ENCODE peak calls at places on chromosomes 5 and 9, in ten cellular contexts. R is progenitor cell of endocrine pancreas; L is cardiac muscle cell; X is IMR-90; Z is psoas muscle; A is Calu3; H is CD8-positive, alpha-beta T cell; B is AG04450; C is uterus; J is left ventricle myocardium inferior. Q is an unnamed sample.

GRCh38 chr5:5572983-5573797 is 150.7 kb downstream of the ICE1 start:
- DNase-seq in R (no peak), L (no peak), X (no peak), Z (peak), A (no peak), H (no peak), B (no peak), C (peak), J (peak), Q (no peak)

GRCh38 chr9:20620658-20621552 is 1.4 kb downstream of the MLLT3 start:
- DNase-seq in R (peak), L (peak), X (peak), Z (peak), A (peak), H (peak), B (no peak), C (peak), J (peak), Q (peak)

GRCh38 chr9:126957687-126958053 is 43.1 kb downstream of the RALGPS1 start:
- DNase-seq in R (no peak), L (peak), X (peak), Z (no peak), A (no peak), H (no peak), B (no peak), C (no peak), J (no peak), Q (no peak)

GRCh38 chr5:87069311-87069710 is 198.4 kb upstream of the RASA1 start:
- DNase-seq in R (no peak), L (no peak), X (no peak), Z (no peak), A (no peak), H (no peak), B (no peak), C (no peak), J (no peak), Q (no peak)

GRCh38 chr9:127776195-127776918 is 2.1 kb downstream of the SH2D3C start:
- DNase-seq in R (no peak), L (peak), X (no peak), Z (peak), A (no peak), H (peak), B (no peak), C (no peak), J (no peak), Q (peak)

GRCh38 chr9:84379740-84380139 is 39.2 kb upstream of the SLC28A3 start:
- DNase-seq in R (no peak), L (no peak), X (no peak), Z (no peak), A (no peak), H (no peak), B (no peak), C (no peak), J (no peak), Q (no peak)

GRCh38 chr5:102863764-102864560 is 108.9 kb downstream of the PAM start:
- DNase-seq in R (no peak), L (no peak), X (peak), Z (no peak), A (no peak), H (no peak), B (no peak), C (no peak), J (no peak), Q (no peak)

GRCh38 chr9:19229725-19230355 is 653 bp upstream of the DENND4C start:
- DNase-seq in R (peak), L (peak), X (no peak), Z (no peak), A (no peak), H (peak), B (no peak), C (no peak), J (peak), Q (peak)

GRCh38 chr9:112754578-112754977 is 4.0 kb downstream of the SNX30 start:
- DNase-seq in R (no peak), L (no peak), X (peak), Z (no peak), A (no peak), H (no peak), B (no peak), C (no peak), J (no peak), Q (no peak)

GRCh38 chr9:13919386-13919785 is 394.6 kb downstream of the NFIB start:
- DNase-seq in R (no peak), L (no peak), X (no peak), Z (no peak), A (no peak), H (no peak), B (no peak), C (no peak), J (no peak), Q (no peak)

GRCh38 chr5:67989457-67989856 is 226.1 kb upstream of the PIK3R1 start:
- DNase-seq in R (no peak), L (no peak), X (peak), Z (peak), A (no peak), H (no peak), B (no peak), C (no peak), J (no peak), Q (no peak)

GRCh38 chr9:36308281-36308680 is 50.0 kb upstream of the GNE start:
- DNase-seq in R (no peak), L (no peak), X (no peak), Z (no peak), A (no peak), H (no peak), B (no peak), C (no peak), J (no peak), Q (no peak)

GRCh38 chr5:153490124-153491085 is at the start of gene GRIA1:
- DNase-seq in R (no peak), L (peak), X (peak), Z (no peak), A (no peak), H (no peak), B (no peak), C (no peak), J (no peak), Q (no peak)

GRCh38 chr5:135386096-135386495 is 12.9 kb downstream of the MACROH2A1 start:
- DNase-seq in R (no peak), L (no peak), X (peak), Z (no peak), A (no peak), H (no peak), B (no peak), C (no peak), J (no peak), Q (no peak)

GRCh38 chr5:179166886-179167841 is 107.0 kb downstream of the ZNF354C start:
- DNase-seq in R (peak), L (peak), X (peak), Z (peak), A (peak), H (peak), B (peak), C (peak), J (peak), Q (peak)

GRCh38 chr5:149320791-149321330 is 24.4 kb upstream of the GRPEL2 start:
- DNase-seq in R (peak), L (peak), X (peak), Z (peak), A (peak), H (no peak), B (peak), C (peak), J (peak), Q (peak)

GRCh38 chr5:146744358-146744757 is 134.2 kb downstream of the PPP2R2B start:
- DNase-seq in R (no peak), L (no peak), X (peak), Z (no peak), A (no peak), H (no peak), B (no peak), C (no peak), J (no peak), Q (no peak)

GRCh38 chr5:102835715-102836114 is 80.6 kb downstream of the PAM start:
- DNase-seq in R (no peak), L (no peak), X (no peak), Z (no peak), A (no peak), H (no peak), B (no peak), C (no peak), J (no peak), Q (no peak)

GRCh38 chr9:8860925-8861324 is 1061.3 kb upstream of the DMAC1 start:
- DNase-seq in R (no peak), L (no peak), X (peak), Z (no peak), A (no peak), H (no peak), B (no peak), C (no peak), J (no peak), Q (no peak)

GRCh38 chr5:138809391-138809790 is 56.2 kb downstream of the CTNNA1 start:
- DNase-seq in R (no peak), L (no peak), X (peak), Z (no peak), A (no peak), H (no peak), B (peak), C (no peak), J (no peak), Q (no peak)

GRCh38 chr5:87899109-87900100 is 369.2 kb downstream of the TMEM161B start:
- DNase-seq in R (no peak), L (no peak), X (no peak), Z (peak), A (no peak), H (no peak), B (no peak), C (no peak), J (peak), Q (peak)

GRCh38 chr5:133202066-133202665 is 150.4 kb downstream of the HSPA4 start:
- DNase-seq in R (no peak), L (no peak), X (no peak), Z (no peak), A (no peak), H (no peak), B (no peak), C (no peak), J (no peak), Q (no peak)

GRCh38 chr9:87128008-87128623 is 180.8 kb upstream of the GAS1 start:
- DNase-seq in R (no peak), L (no peak), X (no peak), Z (no peak), A (no peak), H (no peak), B (no peak), C (no peak), J (no peak), Q (no peak)

GRCh38 chr9:92729735-92730155 is 34.9 kb downstream of the BICD2 start:
- DNase-seq in R (no peak), L (no peak), X (no peak), Z (no peak), A (no peak), H (no peak), B (no peak), C (no peak), J (no peak), Q (no peak)
- TF ChIP-seq CTCF in R (no peak), L (no peak), X (no peak), Z (no peak), A (no peak), H (no peak), B (no peak), C (no peak), J (no peak), Q (no peak)

GRCh38 chr5:167580608-167581007 is 710.8 kb upstream of the WWC1 start:
- DNase-seq in R (no peak), L (no peak), X (no peak), Z (no peak), A (no peak), H (no peak), B (no peak), C (no peak), J (no peak), Q (no peak)

GRCh38 chr5:167585184-167585583 is 706.3 kb upstream of the WWC1 start:
- DNase-seq in R (no peak), L (no peak), X (no peak), Z (no peak), A (no peak), H (no peak), B (no peak), C (no peak), J (no peak), Q (no peak)

GRCh38 chr5:167582916-167583315 is 708.5 kb upstream of the WWC1 start:
- DNase-seq in R (no peak), L (no peak), X (peak), Z (no peak), A (no peak), H (no peak), B (no peak), C (no peak), J (no peak), Q (no peak)

GRCh38 chr5:167579701-167580045 is 711.8 kb upstream of the WWC1 start:
- DNase-seq in R (no peak), L (no peak), X (peak), Z (no peak), A (no peak), H (no peak), B (peak), C (no peak), J (no peak), Q (no peak)

GRCh38 chr5:167582263-167582662 is 709.2 kb upstream of the WWC1 start:
- DNase-seq in R (no peak), L (no peak), X (peak), Z (no peak), A (no peak), H (no peak), B (no peak), C (no peak), J (no peak), Q (no peak)
- TF ChIP-seq CTCF in R (no peak), L (peak), X (peak), Z (no peak), A (no peak), H (no peak), B (peak), C (no peak), J (peak), Q (no peak)

DNA sequence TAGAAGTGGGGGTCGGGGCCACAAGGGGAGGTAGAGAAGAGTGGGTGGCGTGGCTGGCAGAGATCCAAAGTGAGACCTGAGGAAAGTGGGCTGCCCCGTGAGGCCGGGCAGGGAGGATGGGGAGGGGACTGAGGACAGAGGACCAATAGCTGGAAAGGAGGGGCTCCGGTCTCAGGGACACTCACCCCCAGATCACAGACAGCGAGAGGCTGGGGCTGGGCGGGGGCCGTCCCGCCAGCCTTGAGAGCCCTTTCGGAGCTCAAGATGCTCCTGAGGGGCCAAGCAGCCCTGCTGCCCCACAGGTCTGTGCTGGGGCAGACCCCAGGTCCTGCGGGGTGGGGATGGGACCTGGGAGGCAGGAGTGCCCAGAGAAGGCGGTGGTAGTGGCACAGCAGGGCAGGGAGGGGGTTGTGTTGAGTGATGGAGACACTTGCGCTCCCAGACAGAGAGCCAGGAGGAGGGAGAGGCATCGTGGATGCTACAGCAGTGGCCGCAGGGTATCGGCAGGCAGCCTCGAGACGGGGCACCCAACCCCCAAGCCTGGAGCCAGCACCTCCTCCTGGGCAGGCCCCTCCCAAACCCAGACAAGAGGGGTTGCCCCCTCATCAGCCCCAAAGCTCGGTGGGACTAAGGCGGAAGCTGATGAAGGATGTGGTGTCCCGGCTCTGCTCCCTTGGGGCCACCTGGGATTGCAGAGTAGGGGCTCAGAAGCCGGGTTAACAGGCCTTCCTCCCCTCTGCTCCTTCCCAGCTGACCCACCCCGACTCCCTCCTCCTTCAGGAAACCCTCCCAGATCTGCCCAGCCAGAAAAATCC is 3.3 kb downstream of the SARDH start:
- DNase-seq in R (no peak), L (no peak), X (no peak), Z (no peak), A (no peak), H (no peak), B (no peak), C (no peak), J (no peak), Q (peak)
- TF ChIP-seq CTCF in R (no peak), L (no peak), X (no peak), Z (no peak), A (no peak), H (no peak), B (no peak), C (no peak), J (no peak), Q (no peak)

GRCh38 chr5:159992566-159992965 is 16.4 kb upstream of the TTC1 start:
- DNase-seq in R (no peak), L (no peak), X (no peak), Z (no peak), A (no peak), H (no peak), B (no peak), C (no peak), J (no peak), Q (no peak)

GRCh38 chr5:159987031-159987674 is 21.8 kb upstream of the TTC1 start:
- DNase-seq in R (peak), L (peak), X (peak), Z (peak), A (peak), H (peak), B (no peak), C (peak), J (peak), Q (peak)

GRCh38 chr5:159993194-159993593 is 15.7 kb upstream of the TTC1 start:
- DNase-seq in R (no peak), L (no peak), X (no peak), Z (no peak), A (no peak), H (no peak), B (no peak), C (no peak), J (no peak), Q (no peak)

GRCh38 chr5:159995841-159996240 is 13.1 kb upstream of the TTC1 start:
- DNase-seq in R (no peak), L (no peak), X (peak), Z (no peak), A (no peak), H (no peak), B (no peak), C (no peak), J (no peak), Q (no peak)

DNA sequence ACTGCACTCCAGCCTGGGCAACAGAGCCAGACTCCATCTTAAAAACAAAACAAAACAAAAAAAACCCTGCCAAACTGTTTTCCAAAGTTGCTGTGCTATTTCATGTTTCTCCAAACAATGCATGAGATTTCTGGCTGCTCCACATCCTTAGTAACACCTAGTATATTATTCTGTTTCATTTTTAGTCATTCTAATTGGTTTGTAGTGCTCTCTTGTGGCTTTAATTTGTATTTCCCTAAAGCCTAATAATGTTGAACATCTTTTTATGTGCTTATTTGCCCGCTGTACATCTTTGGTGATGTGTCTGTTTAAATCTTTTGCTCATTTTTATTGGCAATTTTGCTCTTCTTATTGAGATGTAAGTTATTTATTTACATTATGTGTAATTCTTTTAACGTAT is 18.4 kb upstream of the TTC1 start:
- DNase-seq in R (no peak), L (no peak), X (no peak), Z (no peak), A (no peak), H (no peak), B (no peak), C (no peak), J (no peak), Q (no peak)
- TF ChIP-seq CTCF in R (no peak), L (peak), X (peak), Z (no peak), A (no peak), H (no peak), B (peak), C (no peak), J (peak), Q (no peak)

Q was measured in Caco-2.